ENCODE peak calls at places on chromosomes 5 and 9, in eight cellular contexts. One of them, this sample, is unnamed.

GRCh38 chr5:4362411-4362810 is 766.8 kb downstream of the IRX1 start:
- DNase-seq in NCI-H774: no peak
- DNase-seq in cerebellum: no peak
- DNase-seq in lower leg skin: no peak
- DNase-seq in putamen: no peak
- DNase-seq in effector memory CD8-positive, alpha-beta T cell: no peak
- DNase-seq in CD8-positive, alpha-beta memory T cell: no peak
- DNase-seq in ureter: no peak
- DNase-seq in this sample: no peak

GRCh38 chr5:179371681-179372675 is 26.7 kb upstream of the ADAMTS2 start:
- DNase-seq in effector memory CD8-positive, alpha-beta T cell: no peak
- DNase-seq in cerebellum: no peak
- DNase-seq in CD8-positive, alpha-beta memory T cell: no peak
- DNase-seq in NCI-H774: peak
- DNase-seq in ureter: no peak
- DNase-seq in putamen: no peak
- DNase-seq in lower leg skin: no peak
- DNase-seq in this sample: no peak

GRCh38 chr5:77368367-77368766 is 123.7 kb downstream of the WDR41 start:
- DNase-seq in effector memory CD8-positive, alpha-beta T cell: no peak
- DNase-seq in lower leg skin: no peak
- DNase-seq in NCI-H774: no peak
- DNase-seq in cerebellum: no peak
- DNase-seq in putamen: no peak
- DNase-seq in ureter: no peak
- DNase-seq in CD8-positive, alpha-beta memory T cell: no peak
- DNase-seq in this sample: no peak

GRCh38 chr5:52579391-52579790 is 208.3 kb upstream of the ITGA1 start:
- DNase-seq in effector memory CD8-positive, alpha-beta T cell: no peak
- DNase-seq in putamen: no peak
- DNase-seq in cerebellum: no peak
- DNase-seq in NCI-H774: peak
- DNase-seq in CD8-positive, alpha-beta memory T cell: no peak
- DNase-seq in ureter: no peak
- DNase-seq in lower leg skin: no peak
- DNase-seq in this sample: no peak

GRCh38 chr9:129398101-129398795 is 220.2 kb upstream of the IER5L start:
- DNase-seq in cerebellum: no peak
- DNase-seq in effector memory CD8-positive, alpha-beta T cell: no peak
- DNase-seq in NCI-H774: no peak
- DNase-seq in lower leg skin: no peak
- DNase-seq in CD8-positive, alpha-beta memory T cell: no peak
- DNase-seq in putamen: no peak
- DNase-seq in ureter: no peak
- DNase-seq in this sample: no peak

GRCh38 chr9:136527721-136528710 is 17.8 kb downstream of the NOTCH1 start:
- DNase-seq in effector memory CD8-positive, alpha-beta T cell: no peak
- DNase-seq in lower leg skin: no peak
- DNase-seq in cerebellum: peak
- DNase-seq in NCI-H774: peak
- DNase-seq in putamen: no peak
- DNase-seq in CD8-positive, alpha-beta memory T cell: no peak
- DNase-seq in ureter: no peak
- DNase-seq in this sample: peak

GRCh38 chr5:180049357-180049673 is 22.2 kb downstream of the RNF130 start:
- DNase-seq in CD8-positive, alpha-beta memory T cell: no peak
- DNase-seq in ureter: no peak
- DNase-seq in NCI-H774: no peak
- DNase-seq in putamen: no peak
- DNase-seq in cerebellum: no peak
- DNase-seq in effector memory CD8-positive, alpha-beta T cell: no peak
- DNase-seq in lower leg skin: no peak
- DNase-seq in this sample: no peak

GRCh38 chr5:149271195-149271716 is 403 bp upstream of the AFAP1L1 start:
- DNase-seq in effector memory CD8-positive, alpha-beta T cell: no peak
- DNase-seq in cerebellum: no peak
- DNase-seq in ureter: no peak
- DNase-seq in NCI-H774: no peak
- DNase-seq in putamen: no peak
- DNase-seq in lower leg skin: no peak
- DNase-seq in CD8-positive, alpha-beta memory T cell: no peak
- DNase-seq in this sample: no peak

GRCh38 chr9:99966001-99966400 is 59.5 kb downstream of the STX17 start:
- DNase-seq in cerebellum: no peak
- DNase-seq in effector memory CD8-positive, alpha-beta T cell: no peak
- DNase-seq in lower leg skin: no peak
- DNase-seq in CD8-positive, alpha-beta memory T cell: no peak
- DNase-seq in ureter: no peak
- DNase-seq in NCI-H774: no peak
- DNase-seq in putamen: no peak
- DNase-seq in this sample: no peak

GRCh38 chr9:87740198-87740597 is 14.3 kb downstream of the CTSL start:
- DNase-seq in CD8-positive, alpha-beta memory T cell: no peak
- DNase-seq in effector memory CD8-positive, alpha-beta T cell: no peak
- DNase-seq in NCI-H774: no peak
- DNase-seq in ureter: no peak
- DNase-seq in cerebellum: no peak
- DNase-seq in putamen: no peak
- DNase-seq in lower leg skin: no peak
- DNase-seq in this sample: no peak

GRCh38 chr5:142743677-142744441 is 26.3 kb upstream of the ARHGAP26 start:
- DNase-seq in CD8-positive, alpha-beta memory T cell: no peak
- DNase-seq in cerebellum: no peak
- DNase-seq in NCI-H774: no peak
- DNase-seq in lower leg skin: no peak
- DNase-seq in effector memory CD8-positive, alpha-beta T cell: no peak
- DNase-seq in ureter: no peak
- DNase-seq in putamen: no peak
- DNase-seq in this sample: no peak

GRCh38 chr5:5291357-5291756 is 131.1 kb upstream of the ICE1 start:
- DNase-seq in putamen: no peak
- DNase-seq in cerebellum: no peak
- DNase-seq in NCI-H774: no peak
- DNase-seq in CD8-positive, alpha-beta memory T cell: no peak
- DNase-seq in ureter: no peak
- DNase-seq in lower leg skin: no peak
- DNase-seq in effector memory CD8-positive, alpha-beta T cell: no peak
- DNase-seq in this sample: no peak

GRCh38 chr5:27590503-27590902 is 552.1 kb upstream of the CDH9 start:
- DNase-seq in effector memory CD8-positive, alpha-beta T cell: no peak
- DNase-seq in CD8-positive, alpha-beta memory T cell: no peak
- DNase-seq in ureter: no peak
- DNase-seq in NCI-H774: no peak
- DNase-seq in cerebellum: no peak
- DNase-seq in lower leg skin: no peak
- DNase-seq in putamen: no peak
- DNase-seq in this sample: no peak